ENCODE peak calls at places on chromosome 6, in six cellular contexts. J is NB4, Q is nephron progenitor cell, A is spleen, W is right lobe of liver, R is GM12865. M is an unnamed sample.

GRCh38 chr6:41488392-41489129 is 57.6 kb upstream of the FOXP4 start:
- DNase-seq in Q (peak), W (no peak), R (peak), A (peak), J (no peak), M (no peak)

GRCh38 chr6:125511809-125512341 is 210.1 kb upstream of the HDDC2 start:
- DNase-seq in W (no peak), J (no peak), R (no peak), A (no peak), Q (no peak), M (no peak)

GRCh38 chr6:96837138-96837971 is at the start of gene GPR63:
- DNase-seq in A (peak), R (peak), Q (peak), W (peak), J (peak), M (peak)

GRCh38 chr6:106186172-106186571 is 100.0 kb downstream of the PRDM1 start:
- DNase-seq in J (no peak), A (no peak), Q (no peak), W (no peak), R (no peak), M (no peak)

GRCh38 chr6:167287513-167288048 is 3.5 kb upstream of the UNC93A start:
- DNase-seq in Q (no peak), R (no peak), J (no peak), W (peak), A (no peak), M (no peak)

GRCh38 chr6:9463311-9463710 is 951.6 kb downstream of the TFAP2A start:
- DNase-seq in R (no peak), A (no peak), Q (no peak), W (no peak), J (no peak), M (no peak)

GRCh38 chr6:9252784-9253183 is 817.4 kb upstream of the SLC35B3 start:
- DNase-seq in R (no peak), A (no peak), W (no peak), J (no peak), Q (peak), M (no peak)

GRCh38 chr6:165716886-165717285 is 53.8 kb upstream of the PDE10A start:
- DNase-seq in W (no peak), Q (no peak), R (no peak), J (no peak), A (no peak), M (no peak)

GRCh38 chr6:41638002-41638800 is at the start of gene MDFI:
- DNase-seq in W (no peak), R (no peak), Q (peak), A (peak), J (no peak), M (peak)

GRCh38 chr6:106360989-106361430 is 493 bp downstream of the CRYBG1 start:
- DNase-seq in J (peak), Q (peak), A (peak), R (peak), W (no peak), M (peak)

GRCh38 chr6:154432533-154433476 is 76.2 kb upstream of the IPCEF1 start:
- DNase-seq in W (no peak), Q (no peak), A (no peak), R (no peak), J (peak), M (no peak)

GRCh38 chr6:99349620-99350141 is at the start of gene FAXC:
- DNase-seq in A (no peak), W (no peak), Q (peak), J (peak), R (no peak), M (no peak)

GRCh38 chr6:49305010-49305409 is 158.0 kb downstream of the MMUT start:
- DNase-seq in Q (no peak), J (no peak), W (no peak), R (no peak), A (no peak), M (no peak)

GRCh38 chr6:562052-562676 is 94.7 kb downstream of the HUS1B start:
- DNase-seq in A (no peak), Q (no peak), W (no peak), R (no peak), J (no peak), M (no peak)

GRCh38 chr6:151379933-151380847 is 11.2 kb downstream of the ZBTB2 start:
- DNase-seq in R (peak), A (no peak), Q (no peak), W (no peak), J (no peak), M (no peak)

GRCh38 chr6:159114569-159114968 is 54.6 kb upstream of the FNDC1 start:
- DNase-seq in W (no peak), R (no peak), Q (no peak), A (no peak), J (no peak), M (no peak)
- TF ChIP-seq CTCF in W (no peak), R (no peak), Q (no peak), A (no peak), J (no peak), M (no peak)

GRCh38 chr6:32195902-32196681 is 3.6 kb upstream of the GPSM3 start:
- DNase-seq in J (peak), R (peak), W (peak), A (peak), Q (peak), M (no peak)
- TF ChIP-seq CTCF in J (no peak), R (no peak), W (peak), A (no peak), Q (no peak), M (no peak)

GRCh38 chr6:161922631-161923119 is 648.8 kb upstream of the AGPAT4 start:
- DNase-seq in A (no peak), J (peak), Q (peak), W (peak), R (peak), M (no peak)
- TF ChIP-seq CTCF in A (no peak), J (peak), Q (peak), W (peak), R (peak), M (peak)

DNA sequence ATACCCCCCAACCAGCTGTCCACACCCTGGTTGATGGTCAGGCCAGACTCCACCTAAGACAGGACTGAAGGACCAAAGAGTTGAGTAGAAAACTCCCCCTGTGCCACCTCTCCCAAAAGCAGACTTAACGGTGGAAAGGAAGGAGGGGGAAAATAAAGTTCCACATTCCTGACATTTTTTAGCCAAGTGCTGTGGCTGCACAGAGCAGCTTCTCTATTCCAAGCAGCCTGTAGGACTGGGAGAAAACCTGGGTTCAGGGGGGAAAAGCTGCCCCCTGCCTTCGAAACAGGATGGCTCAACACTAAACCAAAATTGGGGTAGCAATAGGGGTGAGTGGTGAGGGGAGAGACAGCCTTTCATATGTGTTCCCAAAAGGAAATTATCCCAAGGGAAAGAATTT is 3.6 kb downstream of the TRAM2 start:
- DNase-seq in R (no peak), J (no peak), A (no peak), Q (peak), W (no peak), M (no peak)
- TF ChIP-seq CTCF in R (no peak), J (no peak), A (no peak), Q (no peak), W (no peak), M (peak)

DNA sequence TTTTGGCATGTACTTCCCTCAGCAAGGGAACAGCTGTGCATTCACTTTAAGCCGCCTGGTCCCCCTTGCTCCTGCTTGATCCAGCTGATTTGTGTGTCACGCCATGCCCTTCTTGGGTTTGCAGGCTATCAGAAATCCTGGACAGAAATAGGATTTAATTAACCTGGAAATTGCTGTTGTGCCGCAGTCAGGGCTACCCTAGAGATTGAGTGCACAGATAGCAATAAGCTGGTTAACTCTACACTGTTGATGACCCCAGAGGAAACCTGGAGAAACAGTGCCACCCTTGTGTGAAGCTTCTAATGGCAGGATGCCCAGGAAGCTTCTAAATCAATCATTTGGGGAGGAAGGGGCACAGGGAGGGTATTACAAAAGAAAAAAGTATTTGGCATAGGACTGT is 199.0 kb downstream of the JARID2 start:
- DNase-seq in A (no peak), J (peak), Q (no peak), R (no peak), W (no peak), M (no peak)
- TF ChIP-seq CTCF in A (no peak), J (peak), Q (no peak), R (peak), W (peak), M (peak)